ENCODE peak calls at places on chromosome 16, in seven cellular contexts. O is stimulated activated CD8-positive, alpha-beta memory T cell treated with anti-CD3 and anti-CD28 coated beads, Interleukin-2, amount 100 ng/mL, for 48 hours; D is NCI-H345; Y is fibroblast of pulmonary artery; M is pancreas; W is GM13976; Z is stromal cell of bone marrow. Q is an unnamed sample.

GRCh38 chr16:89693289-89693731 is 6.8 kb downstream of the CDK10 start:
- DNase-seq in Y (no peak), D (no peak), Z (no peak), M (no peak), W (no peak), O (no peak), Q (no peak)

GRCh38 chr16:595942-596735 is 6.3 kb downstream of the RAB40C start:
- DNase-seq in M (peak), Z (no peak), O (no peak), W (no peak), Y (no peak), D (no peak), Q (no peak)

GRCh38 chr16:65285128-65286120 is 163.6 kb upstream of the CDH11 start:
- DNase-seq in D (no peak), W (no peak), O (no peak), M (no peak), Z (peak), Y (peak), Q (no peak)

GRCh38 chr16:66332599-66332998 is 33.9 kb upstream of the CDH5 start:
- DNase-seq in Y (no peak), W (no peak), Z (no peak), M (no peak), O (no peak), D (no peak), Q (no peak)

GRCh38 chr16:64705443-64705842 is 416.4 kb downstream of the CDH11 start:
- DNase-seq in Z (no peak), Y (no peak), W (no peak), D (no peak), O (no peak), M (no peak), Q (no peak)

GRCh38 chr16:6428861-6429260 is 903.8 kb upstream of the RBFOX1 start:
- DNase-seq in O (no peak), M (no peak), Z (no peak), D (no peak), Y (no peak), W (no peak), Q (no peak)

GRCh38 chr16:75928295-75928694 is 202.0 kb upstream of the CPHXL start:
- DNase-seq in O (no peak), Y (no peak), Z (no peak), M (no peak), D (no peak), W (no peak), Q (no peak)

GRCh38 chr16:82157836-82158235 is 12.2 kb downstream of the MPHOSPH6 start:
- DNase-seq in Z (no peak), W (no peak), Y (no peak), M (no peak), O (no peak), D (no peak), Q (no peak)

GRCh38 chr16:15507299-15507958 is 73.0 kb downstream of the BMERB1 start:
- DNase-seq in M (no peak), Z (peak), O (no peak), D (no peak), Y (peak), W (no peak), Q (no peak)

GRCh38 chr16:28946681-28947080 is 4.1 kb upstream of the NFATC2IP start:
- DNase-seq in W (no peak), Y (no peak), D (no peak), Z (no peak), M (no peak), O (no peak), Q (no peak)

GRCh38 chr16:85457366-85457765 is 155.8 kb upstream of the GSE1 start:
- DNase-seq in Z (no peak), W (no peak), M (no peak), Y (no peak), O (no peak), D (no peak), Q (no peak)

GRCh38 chr16:982152-983043 is 828 bp downstream of the SOX8 start:
- DNase-seq in M (no peak), D (no peak), Y (no peak), O (no peak), Z (no peak), W (no peak), Q (no peak)

GRCh38 chr16:57045694-57046381 is 46.5 kb upstream of the CPNE2 start:
- DNase-seq in M (peak), Y (peak), W (peak), D (no peak), O (no peak), Z (peak), Q (peak)

GRCh38 chr16:75385507-75386152 is 47.7 kb downstream of the CFDP1 start:
- DNase-seq in M (no peak), W (peak), O (no peak), Z (peak), Y (peak), D (peak), Q (peak)

GRCh38 chr16:52384378-52384777 is 162.6 kb downstream of the TOX3 start:
- DNase-seq in D (no peak), Z (no peak), O (no peak), W (no peak), M (no peak), Y (no peak), Q (no peak)

GRCh38 chr16:47726031-47726675 is 265.0 kb downstream of the PHKB start:
- DNase-seq in W (no peak), Y (peak), D (no peak), O (no peak), M (no peak), Z (no peak), Q (no peak)